ENCODE peak calls at places on chromosome 1, in six cellular contexts. One of them, this sample, is unnamed.

GRCh38 chr1:205450448-205450847 is 5.4 kb downstream of the BLACAT1 start:
- DNase-seq in EL: no peak
- DNase-seq in CD4-positive, alpha-beta T cell: no peak
- DNase-seq in AG08395: no peak
- DNase-seq in LoVo: no peak
- DNase-seq in HEK293T: no peak
- DNase-seq in this sample: no peak

GRCh38 chr1:53122847-53123461 is 19.5 kb downstream of the SLC1A7 start:
- DNase-seq in HEK293T: no peak
- DNase-seq in LoVo: no peak
- DNase-seq in AG08395: no peak
- DNase-seq in CD4-positive, alpha-beta T cell: no peak
- DNase-seq in EL: no peak
- DNase-seq in this sample: no peak

GRCh38 chr1:243483084-243483845 is 227.4 kb downstream of the SDCCAG8 start:
- DNase-seq in LoVo: no peak
- DNase-seq in AG08395: no peak
- DNase-seq in EL: no peak
- DNase-seq in CD4-positive, alpha-beta T cell: no peak
- DNase-seq in HEK293T: no peak
- DNase-seq in this sample: no peak

GRCh38 chr1:209835782-209836298 is 8.1 kb downstream of the UTP25 start:
- DNase-seq in HEK293T: no peak
- DNase-seq in CD4-positive, alpha-beta T cell: no peak
- DNase-seq in EL: peak; percentile 52
- DNase-seq in AG08395: no peak
- DNase-seq in LoVo: no peak
- DNase-seq in this sample: no peak

GRCh38 chr1:222815367-222815765 is 527 bp downstream of the DISP1 start:
- DNase-seq in HEK293T: peak; percentile 54
- DNase-seq in CD4-positive, alpha-beta T cell: no peak
- DNase-seq in EL: peak; percentile 62
- DNase-seq in LoVo: peak; percentile 55
- DNase-seq in AG08395: no peak
- DNase-seq in this sample: peak; percentile 29

GRCh38 chr1:173870252-173871075 is 2.3 kb downstream of the ZBTB37 start:
- DNase-seq in LoVo: no peak
- DNase-seq in HEK293T: no peak
- DNase-seq in AG08395: no peak
- DNase-seq in CD4-positive, alpha-beta T cell: no peak
- DNase-seq in EL: no peak
- DNase-seq in this sample: peak; percentile 91

GRCh38 chr1:107965112-107965991 is at the start of gene VAV3:
- DNase-seq in LoVo: no peak
- DNase-seq in HEK293T: peak; percentile 85
- DNase-seq in CD4-positive, alpha-beta T cell: peak; percentile 35
- DNase-seq in AG08395: peak; percentile 79
- DNase-seq in EL: peak; percentile 46
- DNase-seq in this sample: peak; percentile 40

GRCh38 chr1:31515936-31516335 is 60.4 kb upstream of the TINAGL1 start:
- DNase-seq in AG08395: no peak
- DNase-seq in EL: no peak
- DNase-seq in CD4-positive, alpha-beta T cell: no peak
- DNase-seq in LoVo: no peak
- DNase-seq in HEK293T: no peak
- DNase-seq in this sample: no peak

GRCh38 chr1:53982034-53982761 is 35.8 kb downstream of the LDLRAD1 start:
- DNase-seq in CD4-positive, alpha-beta T cell: no peak
- DNase-seq in LoVo: no peak
- DNase-seq in EL: peak; percentile 70
- DNase-seq in HEK293T: peak; percentile 27
- DNase-seq in AG08395: peak; percentile 74
- DNase-seq in this sample: peak; percentile 20

GRCh38 chr1:65493792-65494191 is 73.3 kb downstream of the LEPR start:
- DNase-seq in LoVo: no peak
- DNase-seq in AG08395: no peak
- DNase-seq in EL: no peak
- DNase-seq in HEK293T: no peak
- DNase-seq in CD4-positive, alpha-beta T cell: no peak
- DNase-seq in this sample: peak; percentile 10

This sample was measured in pons.